ENCODE peak calls at places on chromosome 20, in four cellular contexts. L is H9, H is H1, F is mesenchymal stem cell. M is an unnamed sample. For H3K4me1, the result is how much of the 10 kb centered on the place peaks cover.

GRCh38 chr20:60136640-60137411 is 178.6 kb downstream of the CDH26 start:
- DNase-seq in L (no peak), H (no peak), F (no peak), M (no peak)

GRCh38 chr20:13687827-13688226 is 49.1 kb upstream of the TASP1 start:
- DNase-seq in L (no peak), H (no peak), F (no peak), M (no peak)

GRCh38 chr20:59661141-59661540 is 56.8 kb downstream of the PHACTR3 start:
- DNase-seq in L (no peak), H (no peak), F (no peak), M (no peak)

GRCh38 chr20:58619847-58620431 is 31.1 kb upstream of the STX16 start:
- DNase-seq in L (peak), H (peak), F (no peak), M (no peak)

GRCh38 chr20:51639206-51639832 is 96.8 kb upstream of the NFATC2 start:
- DNase-seq in L (peak), H (peak), F (peak), M (peak)

GRCh38 chr20:4637081-4637797 is 84.5 kb upstream of the PRND start:
- DNase-seq in L (no peak), H (no peak), F (peak), M (no peak)

GRCh38 chr20:3510110-3510509 is 39.3 kb downstream of the ATRN start:
- DNase-seq in L (no peak), H (no peak), F (no peak), M (no peak)

GRCh38 chr20:10177326-10177725 is 41.3 kb upstream of the SNAP25 start:
- DNase-seq in L (no peak), H (no peak), F (no peak), M (no peak)

GRCh38 chr20:37627060-37627766 is 66.6 kb upstream of the CTNNBL1 start:
- DNase-seq in L (peak), H (peak), F (peak), M (peak)

GRCh38 chr20:47498606-47499005 is 3.1 kb upstream of the NCOA3 start:
- DNase-seq in L (no peak), H (no peak), F (no peak), M (no peak)

GRCh38 chr20:13259921-13260320 is 38.8 kb downstream of the ISM1 start:
- DNase-seq in L (no peak), H (no peak), F (no peak), M (no peak)

GRCh38 chr20:23244207-23244915 is 106.2 kb upstream of the NXT1 start:
- DNase-seq in L (no peak), H (no peak), F (peak), M (no peak)

GRCh38 chr20:11907621-11908020 is 10.1 kb upstream of the BTBD3 start:
- DNase-seq in L (no peak), H (no peak), F (no peak), M (no peak)

GRCh38 chr20:59153355-59153681 is 10.3 kb upstream of the ZNF831 start:
- DNase-seq in L (no peak), H (no peak), F (no peak), M (no peak)

GRCh38 chr20:51560550-51561307 is 18.2 kb upstream of the NFATC2 start:
- DNase-seq in L (no peak), H (no peak), F (peak), M (no peak)

GRCh38 chr20:10249822-10250221 is 31.2 kb downstream of the SNAP25 start:
- DNase-seq in L (no peak), H (no peak), F (no peak), M (no peak)

GRCh38 chr20:57612916-57613315 is 7.3 kb downstream of the ZBP1 start:
- DNase-seq in L (no peak), H (no peak), F (no peak), M (no peak)

GRCh38 chr20:32970115-32970972 is 33.9 kb downstream of the SUN5 start:
- DNase-seq in L (peak), H (no peak), F (no peak), M (no peak)

GRCh38 chr20:17961600-17961965 is 7.0 kb downstream of the SNX5 start:
- DNase-seq in L (no peak), H (no peak), F (no peak), M (no peak)

GRCh38 chr20:22490287-22491187 is 93.8 kb downstream of the FOXA2 start:
- DNase-seq in L (peak), H (no peak), F (no peak), M (peak)

GRCh38 chr20:32536861-32537656 is 48.1 kb downstream of the NOL4L start:
- DNase-seq in L (no peak), H (no peak), F (no peak), M (no peak)

GRCh38 chr20:56439784-56440291 is 27.8 kb downstream of the CASS4 start:
- DNase-seq in L (no peak), H (no peak), F (peak), M (no peak)

GRCh38 chr20:53865905-53866786 is 204.2 kb downstream of the BCAS1 start:
- DNase-seq in L (peak), H (no peak), F (peak), M (peak)

GRCh38 chr20:16476032-16476431 is 97.2 kb downstream of the KIF16B start:
- DNase-seq in L (no peak), H (no peak), F (peak), M (peak)

GRCh38 chr20:49046087-49046900 is at the start of gene CSE1L:
- DNase-seq in L (peak), H (peak), F (peak), M (peak)
- H2BK15ac ChIP-seq in L (no peak), H (no peak), F (peak), M (peak)

DNA sequence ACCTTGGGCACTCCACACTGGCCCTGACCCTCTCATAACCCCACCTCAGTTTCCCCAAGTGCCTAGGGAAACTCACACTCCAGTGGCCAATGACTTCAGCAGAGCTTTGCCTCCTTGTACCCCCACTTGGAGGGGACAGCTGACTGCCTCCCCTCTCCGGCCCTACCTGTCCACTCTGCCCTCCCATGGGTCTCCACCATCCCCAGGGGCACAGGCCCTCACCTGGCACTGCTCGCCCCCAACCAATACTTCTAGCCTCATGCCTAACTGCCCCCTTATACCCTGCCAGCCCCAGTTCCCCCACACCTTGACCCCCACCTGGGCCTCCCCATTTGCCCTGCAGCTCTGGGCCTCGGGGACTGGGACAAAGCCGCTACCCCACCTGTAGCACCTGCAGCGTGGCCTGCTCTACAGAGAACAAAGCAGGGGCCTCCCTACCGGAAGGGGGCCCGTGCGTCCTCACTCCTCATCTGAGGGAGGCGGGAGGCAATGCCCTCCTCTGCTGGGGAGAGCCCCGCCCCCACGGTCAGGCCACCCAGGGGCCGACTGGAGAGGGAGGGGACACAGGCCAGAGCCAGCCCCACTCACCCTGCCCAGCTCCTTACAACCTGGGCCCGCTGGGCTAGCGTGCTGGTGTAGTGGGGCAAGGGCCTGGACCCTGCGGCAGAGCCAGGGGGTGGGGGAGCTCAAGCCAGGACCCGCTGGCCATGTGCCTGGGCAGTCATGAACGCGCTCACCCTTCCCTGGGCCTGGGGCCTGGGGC is 8.2 kb downstream of the LAMA5 start:
- DNase-seq in L (peak), H (no peak), F (no peak), M (no peak)
- H3K4me1 ChIP-seq in L (under half), H (half or more), F (half or more), M (half or more)

GRCh38 chr20:49385471-49385870 is 97.0 kb downstream of the KCNB1 start:
- DNase-seq in L (peak), H (no peak), F (peak), M (no peak)

GRCh38 chr20:49386848-49387605 is 95.4 kb downstream of the KCNB1 start:
- DNase-seq in L (no peak), H (no peak), F (no peak), M (no peak)

GRCh38 chr20:49388790-49389189 is 93.7 kb downstream of the KCNB1 start:
- DNase-seq in L (no peak), H (no peak), F (no peak), M (no peak)

GRCh38 chr20:49389854-49390253 is 92.6 kb downstream of the KCNB1 start:
- DNase-seq in L (no peak), H (no peak), F (no peak), M (no peak)

DNA sequence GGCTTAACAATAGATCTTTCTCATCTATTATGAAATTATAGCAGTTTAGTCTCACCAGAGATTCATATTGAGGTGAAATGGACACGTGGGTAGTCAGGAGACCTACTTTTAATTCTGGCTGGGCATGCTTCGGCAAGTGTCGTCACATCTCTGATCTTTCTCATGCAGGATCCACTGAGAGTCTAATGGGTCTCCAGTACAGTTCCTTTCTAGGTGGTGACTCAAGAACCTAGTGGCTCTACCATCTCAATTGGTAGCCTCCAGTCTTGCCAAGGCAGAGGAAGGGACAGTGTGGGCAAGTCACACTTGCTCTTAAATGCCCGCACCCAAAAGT is 94.9 kb downstream of the KCNB1 start:
- DNase-seq in L (no peak), H (no peak), F (no peak), M (no peak)
- H2BK12ac ChIP-seq in L (no peak), H (no peak), F (no peak), M (no peak)

GRCh38 chr20:63000036-63000435 is 6.7 kb downstream of the BHLHE23 start:
- DNase-seq in L (no peak), H (no peak), F (no peak), M (no peak)

GRCh38 chr20:62999580-62999979 is 7.2 kb downstream of the BHLHE23 start:
- DNase-seq in L (no peak), H (no peak), F (no peak), M (no peak)

GRCh38 chr20:62998449-62998848 is 8.3 kb downstream of the BHLHE23 start:
- DNase-seq in L (no peak), H (no peak), F (no peak), M (no peak)

GRCh38 chr20:63002511-63002910 is 4.3 kb downstream of the BHLHE23 start:
- DNase-seq in L (no peak), H (no peak), F (no peak), M (no peak)

GRCh38 chr20:63000958-63001357 is 5.8 kb downstream of the BHLHE23 start:
- DNase-seq in L (no peak), H (no peak), F (no peak), M (no peak)
- H2BK15ac ChIP-seq in L (no peak), H (no peak), F (no peak), M (no peak)

GRCh38 chr20:41249781-41250281 is 67.7 kb downstream of the ZHX3 start:
- DNase-seq in L (peak), H (peak), F (peak), M (peak)

GRCh38 chr20:41247523-41248370 is 69.8 kb downstream of the ZHX3 start:
- DNase-seq in L (no peak), H (no peak), F (no peak), M (no peak)

GRCh38 chr20:41248371-41249024 is 69.0 kb downstream of the ZHX3 start:
- DNase-seq in L (no peak), H (no peak), F (peak), M (no peak)

GRCh38 chr20:41245086-41245707 is 72.3 kb downstream of the ZHX3 start:
- DNase-seq in L (peak), H (peak), F (peak), M (peak)

GRCh38 chr20:41249371-41249770 is 68.2 kb downstream of the ZHX3 start:
- DNase-seq in L (no peak), H (no peak), F (peak), M (peak)
- H3K4me1 ChIP-seq in L (under half), H (under half), F (under half), M (under half)

DNA sequence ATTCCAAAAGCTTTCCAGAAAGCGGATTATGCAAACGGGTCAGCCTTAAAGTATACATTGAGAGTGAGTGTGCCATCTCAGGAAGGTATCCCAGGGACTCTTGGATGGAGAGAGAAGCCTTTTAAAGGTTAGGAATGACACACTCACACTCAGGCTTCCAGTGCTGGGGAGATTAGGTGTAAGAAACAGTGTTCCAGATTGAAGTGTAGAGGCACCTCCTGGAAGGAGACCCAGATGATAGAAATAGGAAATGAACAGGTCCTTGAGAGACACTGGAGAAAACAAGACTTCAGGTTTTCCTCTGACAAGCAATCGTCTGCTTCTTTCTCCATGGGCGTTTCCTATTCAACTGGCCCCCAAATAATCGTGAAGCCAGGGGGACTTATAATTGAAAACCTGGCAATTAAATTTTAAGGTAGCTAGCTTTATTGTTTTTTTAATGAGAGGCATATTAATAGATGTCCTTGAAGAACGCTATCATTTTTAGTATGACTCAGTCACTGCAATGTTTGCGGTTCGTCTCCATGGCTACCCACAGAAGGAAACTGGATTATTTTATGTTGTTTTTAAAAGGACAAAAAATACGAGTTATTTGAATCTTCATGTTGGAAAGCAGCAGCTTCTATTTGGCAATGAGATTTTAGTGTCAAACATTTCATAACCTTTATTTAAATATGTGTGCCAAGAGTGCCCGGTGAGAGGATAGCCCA is 85.3 kb downstream of the TRMT6 start:
- DNase-seq in L (no peak), H (no peak), F (peak), M (no peak)
- H2BK12ac ChIP-seq in L (no peak), H (no peak), F (peak), M (no peak)

GRCh38 chr20:1829531-1829930 is 65.7 kb upstream of the SIRPA start:
- DNase-seq in L (no peak), H (no peak), F (no peak), M (no peak)
- H2BK15ac ChIP-seq in L (no peak), H (peak), F (no peak), M (peak)